ENCODE peak calls at places on chromosomes 16 and 17, in eight cellular contexts. One of them, this sample, is unnamed.

GRCh38 chr16:84088695-84089395 is 27.9 kb downstream of the MBTPS1 start:
- DNase-seq in ovary: no peak
- DNase-seq in testis: no peak
- DNase-seq in Peyer's patch: peak; percentile 70
- DNase-seq in heart left ventricle: peak; percentile 87
- DNase-seq in esophagus muscularis mucosa: no peak
- DNase-seq in tibial nerve: no peak
- DNase-seq in H54: no peak
- DNase-seq in this sample: peak; percentile 23

GRCh38 chr16:85906349-85906748 is 7.4 kb downstream of the IRF8 start:
- DNase-seq in heart left ventricle: no peak
- DNase-seq in esophagus muscularis mucosa: no peak
- DNase-seq in ovary: no peak
- DNase-seq in H54: no peak
- DNase-seq in testis: no peak
- DNase-seq in tibial nerve: no peak
- DNase-seq in Peyer's patch: no peak
- DNase-seq in this sample: no peak

GRCh38 chr16:50224297-50224696 is 42.1 kb upstream of the ADCY7 start:
- DNase-seq in esophagus muscularis mucosa: no peak
- DNase-seq in testis: no peak
- DNase-seq in ovary: no peak
- DNase-seq in H54: no peak
- DNase-seq in heart left ventricle: no peak
- DNase-seq in tibial nerve: no peak
- DNase-seq in Peyer's patch: no peak
- DNase-seq in this sample: no peak

GRCh38 chr16:73418746-73419145 is 370.8 kb upstream of the ZFHX3 start:
- DNase-seq in heart left ventricle: no peak
- DNase-seq in testis: no peak
- DNase-seq in ovary: no peak
- DNase-seq in esophagus muscularis mucosa: no peak
- DNase-seq in Peyer's patch: no peak
- DNase-seq in tibial nerve: no peak
- DNase-seq in H54: no peak
- DNase-seq in this sample: no peak

GRCh38 chr17:8123695-8124349 is at the start of gene HES7:
- DNase-seq in tibial nerve: peak; percentile 44
- DNase-seq in Peyer's patch: no peak
- DNase-seq in H54: no peak
- DNase-seq in esophagus muscularis mucosa: no peak
- DNase-seq in heart left ventricle: no peak
- DNase-seq in ovary: peak; percentile 56
- DNase-seq in testis: no peak
- DNase-seq in this sample: no peak

GRCh38 chr16:55125818-55126385 is 195.2 kb downstream of the IRX5 start:
- DNase-seq in ovary: no peak
- DNase-seq in H54: no peak
- DNase-seq in heart left ventricle: no peak
- DNase-seq in testis: no peak
- DNase-seq in tibial nerve: no peak
- DNase-seq in Peyer's patch: no peak
- DNase-seq in esophagus muscularis mucosa: no peak
- DNase-seq in this sample: no peak

GRCh38 chr17:40447148-40447644 is 3.9 kb downstream of the IGFBP4 start:
- DNase-seq in Peyer's patch: no peak
- DNase-seq in esophagus muscularis mucosa: no peak
- DNase-seq in tibial nerve: peak; percentile 41
- DNase-seq in ovary: no peak
- DNase-seq in heart left ventricle: peak; percentile 59
- DNase-seq in H54: no peak
- DNase-seq in testis: no peak
- DNase-seq in this sample: no peak

GRCh38 chr17:34822007-34822737 is 139.1 kb downstream of the CCT6B start:
- DNase-seq in testis: no peak
- DNase-seq in tibial nerve: no peak
- DNase-seq in heart left ventricle: no peak
- DNase-seq in Peyer's patch: no peak
- DNase-seq in ovary: no peak
- DNase-seq in H54: no peak
- DNase-seq in esophagus muscularis mucosa: no peak
- DNase-seq in this sample: no peak

GRCh38 chr16:58392215-58393137 is at the start of gene GINS3:
- DNase-seq in testis: peak; percentile 96
- DNase-seq in heart left ventricle: peak; percentile 94
- DNase-seq in esophagus muscularis mucosa: peak; percentile 94
- DNase-seq in ovary: peak; percentile 84
- DNase-seq in tibial nerve: peak; percentile 85
- DNase-seq in Peyer's patch: peak; percentile 95
- DNase-seq in H54: peak; percentile 84
- DNase-seq in this sample: peak; percentile 95

GRCh38 chr16:67845291-67846062 is 1.3 kb upstream of the NUTF2 start:
- DNase-seq in ovary: no peak
- DNase-seq in H54: no peak
- DNase-seq in testis: no peak
- DNase-seq in Peyer's patch: no peak
- DNase-seq in tibial nerve: no peak
- DNase-seq in heart left ventricle: no peak
- DNase-seq in esophagus muscularis mucosa: no peak
- DNase-seq in this sample: no peak

GRCh38 chr17:1038459-1039118 is 41.7 kb downstream of the TIMM22 start:
- DNase-seq in esophagus muscularis mucosa: no peak
- DNase-seq in testis: no peak
- DNase-seq in H54: no peak
- DNase-seq in Peyer's patch: no peak
- DNase-seq in ovary: no peak
- DNase-seq in heart left ventricle: no peak
- DNase-seq in tibial nerve: no peak
- DNase-seq in this sample: no peak

GRCh38 chr16:84817206-84817605 is 2.6 kb upstream of the CRISPLD2 start:
- DNase-seq in testis: no peak
- DNase-seq in heart left ventricle: no peak
- DNase-seq in H54: no peak
- DNase-seq in ovary: no peak
- DNase-seq in Peyer's patch: no peak
- DNase-seq in esophagus muscularis mucosa: no peak
- DNase-seq in tibial nerve: no peak
- DNase-seq in this sample: no peak

GRCh38 chr16:48335961-48336360 is 49.3 kb downstream of the SIAH1 start:
- DNase-seq in H54: no peak
- DNase-seq in testis: no peak
- DNase-seq in Peyer's patch: no peak
- DNase-seq in heart left ventricle: no peak
- DNase-seq in tibial nerve: no peak
- DNase-seq in ovary: no peak
- DNase-seq in esophagus muscularis mucosa: no peak
- DNase-seq in this sample: no peak

GRCh38 chr17:59151007-59151406 is 4.0 kb downstream of the SKA2 start:
- DNase-seq in testis: no peak
- DNase-seq in tibial nerve: no peak
- DNase-seq in H54: no peak
- DNase-seq in Peyer's patch: no peak
- DNase-seq in ovary: no peak
- DNase-seq in heart left ventricle: no peak
- DNase-seq in esophagus muscularis mucosa: no peak
- DNase-seq in this sample: no peak

GRCh38 chr17:10807704-10808128 is 3.8 kb upstream of the TMEM238L start:
- DNase-seq in esophagus muscularis mucosa: no peak
- DNase-seq in H54: no peak
- DNase-seq in Peyer's patch: no peak
- DNase-seq in tibial nerve: no peak
- DNase-seq in ovary: no peak
- DNase-seq in heart left ventricle: no peak
- DNase-seq in testis: no peak
- DNase-seq in this sample: peak; percentile 71

GRCh38 chr16:85521737-85522042 is 91.4 kb upstream of the GSE1 start:
- DNase-seq in heart left ventricle: no peak
- DNase-seq in esophagus muscularis mucosa: no peak
- DNase-seq in ovary: no peak
- DNase-seq in Peyer's patch: no peak
- DNase-seq in H54: no peak
- DNase-seq in testis: no peak
- DNase-seq in tibial nerve: no peak
- DNase-seq in this sample: no peak

DNA sequence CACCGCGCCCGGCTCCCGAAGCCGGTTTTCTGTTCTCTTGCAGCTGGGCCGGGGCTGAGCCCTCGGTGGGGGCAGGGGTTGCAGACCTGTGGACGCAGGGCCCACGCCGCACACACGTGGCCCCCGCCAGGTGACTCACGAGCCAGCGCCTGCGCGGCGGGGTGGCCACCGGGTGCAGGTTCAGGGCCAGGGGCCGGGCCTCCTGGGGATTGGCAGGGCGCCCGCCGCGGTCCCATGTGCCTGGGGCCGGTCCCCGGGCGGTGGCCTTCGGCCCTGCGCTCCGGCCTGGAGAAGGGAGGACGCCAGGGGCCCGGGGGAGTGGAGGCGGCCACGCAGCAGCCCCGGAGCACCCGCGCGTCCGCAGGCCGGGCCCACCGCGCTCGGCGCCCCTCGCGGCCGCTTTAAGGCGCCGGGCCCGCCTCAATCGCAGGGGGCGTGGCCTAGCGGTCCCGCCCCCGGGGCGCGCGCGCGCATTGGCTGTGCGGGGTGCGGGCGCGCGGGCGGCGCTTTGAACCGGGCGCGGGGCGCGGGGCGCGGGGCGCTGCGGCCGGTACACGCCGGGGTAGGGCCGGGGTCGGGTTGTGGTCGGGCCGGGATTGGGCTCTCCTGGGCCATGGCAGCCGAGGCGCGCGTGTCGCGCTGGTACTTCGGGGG is at the start of gene SLC25A10:
- DNase-seq in Peyer's patch: peak; percentile 94
- DNase-seq in heart left ventricle: peak; percentile 70
- DNase-seq in tibial nerve: peak; percentile 60
- DNase-seq in ovary: peak; percentile 80
- DNase-seq in H54: peak; percentile 93
- DNase-seq in testis: peak; percentile 70
- DNase-seq in esophagus muscularis mucosa: no peak
- DNase-seq in this sample: peak; percentile 92
- TF ChIP-seq POLR2A in Peyer's patch: peak; percentile 55
- TF ChIP-seq POLR2A in heart left ventricle: no peak
- TF ChIP-seq POLR2A in tibial nerve: no peak
- TF ChIP-seq POLR2A in ovary: no peak
- TF ChIP-seq POLR2A in H54: no peak
- TF ChIP-seq POLR2A in testis: no peak
- TF ChIP-seq POLR2A in esophagus muscularis mucosa: no peak
- TF ChIP-seq POLR2A in this sample: no peak

GRCh38 chr17:50346313-50347086 is 574 bp downstream of the XYLT2 start:
- DNase-seq in tibial nerve: no peak
- DNase-seq in ovary: peak; percentile 74
- DNase-seq in heart left ventricle: peak; percentile 48
- DNase-seq in testis: peak; percentile 47
- DNase-seq in Peyer's patch: peak; percentile 70
- DNase-seq in esophagus muscularis mucosa: no peak
- DNase-seq in H54: peak; percentile 67
- DNase-seq in this sample: peak; percentile 55
- TF ChIP-seq POLR2A in tibial nerve: no peak
- TF ChIP-seq POLR2A in ovary: no peak
- TF ChIP-seq POLR2A in heart left ventricle: no peak
- TF ChIP-seq POLR2A in testis: no peak
- TF ChIP-seq POLR2A in Peyer's patch: peak; percentile 2
- TF ChIP-seq POLR2A in esophagus muscularis mucosa: no peak
- TF ChIP-seq POLR2A in H54: no peak
- TF ChIP-seq POLR2A in this sample: no peak

GRCh38 chr17:65071861-65072260 is 15.3 kb upstream of the GNA13 start:
- DNase-seq in esophagus muscularis mucosa: no peak
- DNase-seq in H54: peak; percentile 65
- DNase-seq in tibial nerve: no peak
- DNase-seq in testis: no peak
- DNase-seq in heart left ventricle: no peak
- DNase-seq in ovary: no peak
- DNase-seq in Peyer's patch: no peak
- DNase-seq in this sample: no peak

GRCh38 chr17:65070620-65071019 is 14.1 kb upstream of the GNA13 start:
- DNase-seq in tibial nerve: no peak
- DNase-seq in heart left ventricle: no peak
- DNase-seq in ovary: no peak
- DNase-seq in H54: no peak
- DNase-seq in Peyer's patch: no peak
- DNase-seq in testis: no peak
- DNase-seq in esophagus muscularis mucosa: no peak
- DNase-seq in this sample: no peak

GRCh38 chr17:65074778-65075250 is 18.3 kb upstream of the GNA13 start:
- DNase-seq in tibial nerve: no peak
- DNase-seq in testis: peak; percentile 87
- DNase-seq in heart left ventricle: peak; percentile 71
- DNase-seq in Peyer's patch: peak; percentile 58
- DNase-seq in H54: no peak
- DNase-seq in esophagus muscularis mucosa: no peak
- DNase-seq in ovary: peak; percentile 83
- DNase-seq in this sample: no peak

GRCh38 chr17:65066858-65067257 is 10.3 kb upstream of the GNA13 start:
- DNase-seq in heart left ventricle: no peak
- DNase-seq in testis: no peak
- DNase-seq in Peyer's patch: no peak
- DNase-seq in ovary: no peak
- DNase-seq in tibial nerve: no peak
- DNase-seq in esophagus muscularis mucosa: no peak
- DNase-seq in H54: no peak
- DNase-seq in this sample: no peak

DNA sequence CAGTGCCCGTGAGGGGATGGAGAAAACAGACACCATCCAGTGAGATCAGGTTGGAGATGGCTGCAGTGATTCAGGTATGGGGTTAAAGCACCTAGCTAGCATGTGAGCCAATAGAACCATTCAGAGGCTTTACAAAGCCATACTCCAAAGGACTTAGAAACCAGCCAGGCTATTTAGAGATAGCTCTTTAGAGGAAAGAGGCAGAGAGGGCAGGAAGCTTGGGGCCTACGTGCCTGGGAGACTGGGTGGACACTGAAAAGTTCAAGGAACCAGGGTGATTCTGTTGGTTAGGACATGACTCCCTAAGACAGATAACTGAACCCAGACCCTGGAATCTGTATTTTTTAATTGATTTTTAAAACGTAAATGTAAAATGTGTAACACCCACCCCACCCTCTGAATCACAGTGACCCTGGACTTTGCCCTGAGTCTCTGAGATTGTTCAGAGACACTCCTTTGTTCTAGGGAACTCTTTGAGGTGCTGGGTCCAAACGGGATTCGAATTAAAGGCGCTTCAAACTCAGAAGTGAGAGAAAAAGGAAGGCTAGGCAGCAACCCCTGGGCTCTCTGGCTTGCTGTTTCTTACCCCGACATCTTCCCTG is 16.1 kb upstream of the GNA13 start:
- DNase-seq in esophagus muscularis mucosa: no peak
- DNase-seq in testis: no peak
- DNase-seq in ovary: no peak
- DNase-seq in Peyer's patch: peak; percentile 86
- DNase-seq in heart left ventricle: no peak
- DNase-seq in H54: no peak
- DNase-seq in tibial nerve: no peak
- DNase-seq in this sample: no peak
- TF ChIP-seq POLR2A in esophagus muscularis mucosa: no peak
- TF ChIP-seq POLR2A in testis: no peak
- TF ChIP-seq POLR2A in ovary: no peak
- TF ChIP-seq POLR2A in Peyer's patch: no peak
- TF ChIP-seq POLR2A in heart left ventricle: no peak
- TF ChIP-seq POLR2A in H54: no peak
- TF ChIP-seq POLR2A in tibial nerve: no peak
- TF ChIP-seq POLR2A in this sample: no peak

GRCh38 chr17:38667099-38667786 is 7.5 kb downstream of the EPOP start:
- DNase-seq in tibial nerve: peak; percentile 63
- DNase-seq in ovary: peak; percentile 63
- DNase-seq in esophagus muscularis mucosa: no peak
- DNase-seq in Peyer's patch: peak; percentile 84
- DNase-seq in testis: peak; percentile 79
- DNase-seq in H54: peak; percentile 84
- DNase-seq in heart left ventricle: peak; percentile 66
- DNase-seq in this sample: peak; percentile 65
- TF ChIP-seq POLR2A in tibial nerve: no peak
- TF ChIP-seq POLR2A in ovary: no peak
- TF ChIP-seq POLR2A in esophagus muscularis mucosa: no peak
- TF ChIP-seq POLR2A in Peyer's patch: no peak
- TF ChIP-seq POLR2A in testis: no peak
- TF ChIP-seq POLR2A in H54: no peak
- TF ChIP-seq POLR2A in heart left ventricle: no peak
- TF ChIP-seq POLR2A in this sample: no peak